ENCODE peak calls at places on chromosome 21, in ten cellular contexts. D is stimulated activated CD4-positive, alpha-beta T cell treated with anti-CD3 and anti-CD28 coated beads, TNF-alpha, amount 100 ng/mL, for 4 hours; O is NCI-H2029; H is mesothelial cell of epicardium; N is BJ; U is HFFc6; P is Caki2; R is amniotic stem cell; J is CD8-positive, alpha-beta T cell; E is mesendoderm. X is an unnamed sample.

GRCh38 chr21:45393833-45394638 is 10.9 kb upstream of the COL18A1 start:
- DNase-seq in D (no peak), O (no peak), H (peak), N (no peak), U (no peak), P (no peak), R (no peak), J (no peak), E (no peak), X (no peak)

GRCh38 chr21:45457161-45457831 is 52.3 kb downstream of the COL18A1 start:
- DNase-seq in D (no peak), O (no peak), H (no peak), N (no peak), U (no peak), P (no peak), R (no peak), J (no peak), E (no peak), X (no peak)

GRCh38 chr21:46065215-46065992 is 32.5 kb upstream of the COL6A2 start:
- DNase-seq in D (no peak), O (no peak), H (peak), N (no peak), U (peak), P (peak), R (no peak), J (peak), E (peak), X (no peak)

GRCh38 chr21:34636961-34637360 is 22.0 kb upstream of the RCAN1 start:
- DNase-seq in D (no peak), O (no peak), H (no peak), N (no peak), U (no peak), P (no peak), R (no peak), J (no peak), E (no peak), X (no peak)

GRCh38 chr21:46181436-46181835 is 2.8 kb downstream of the SPATC1L start:
- DNase-seq in D (no peak), O (no peak), H (no peak), N (no peak), U (no peak), P (no peak), R (no peak), J (no peak), E (no peak), X (no peak)

GRCh38 chr21:44529011-44529421 is 11.0 kb downstream of the KRTAP10-1 start:
- DNase-seq in D (no peak), O (no peak), H (no peak), N (no peak), U (no peak), P (no peak), R (no peak), J (no peak), E (no peak), X (no peak)

GRCh38 chr21:21631961-21632360 is 633.8 kb downstream of the NCAM2 start:
- DNase-seq in D (no peak), O (no peak), H (no peak), N (no peak), U (no peak), P (no peak), R (no peak), J (no peak), E (no peak), X (no peak)

GRCh38 chr21:16279658-16280581 is 550.1 kb downstream of the USP25 start:
- DNase-seq in D (no peak), O (no peak), H (no peak), N (peak), U (peak), P (no peak), R (no peak), J (no peak), E (peak), X (no peak)

GRCh38 chr21:14843991-14844390 is 220.8 kb downstream of the NRIP1 start:
- DNase-seq in D (no peak), O (no peak), H (no peak), N (no peak), U (no peak), P (no peak), R (no peak), J (no peak), E (no peak), X (no peak)

GRCh38 chr21:15638856-15639549 is 90.8 kb upstream of the USP25 start:
- DNase-seq in D (no peak), O (no peak), H (no peak), N (no peak), U (no peak), P (no peak), R (no peak), J (no peak), E (peak), X (no peak)

GRCh38 chr21:32437729-32438128 is 25.2 kb downstream of the EVA1C start:
- DNase-seq in D (no peak), O (no peak), H (no peak), N (no peak), U (no peak), P (no peak), R (no peak), J (no peak), E (no peak), X (no peak)

GRCh38 chr21:34779860-34780259 is 111.1 kb downstream of the CLIC6 start:
- DNase-seq in D (no peak), O (no peak), H (no peak), N (no peak), U (no peak), P (no peak), R (no peak), J (no peak), E (no peak), X (no peak)

GRCh38 chr21:38538353-38538752 is 40.1 kb upstream of the ERG start:
- DNase-seq in D (no peak), O (no peak), H (no peak), N (no peak), U (no peak), P (no peak), R (no peak), J (no peak), E (no peak), X (no peak)

GRCh38 chr21:39009587-39010225 is 173.5 kb downstream of the PSMG1 start:
- DNase-seq in D (no peak), O (peak), H (no peak), N (no peak), U (no peak), P (no peak), R (no peak), J (no peak), E (no peak), X (no peak)

GRCh38 chr21:42560517-42561179 is 47.0 kb downstream of the SLC37A1 start:
- DNase-seq in D (no peak), O (no peak), H (no peak), N (no peak), U (no peak), P (no peak), R (no peak), J (no peak), E (no peak), X (peak)

GRCh38 chr21:36454079-36454478 is 25.8 kb downstream of the CLDN14 start:
- DNase-seq in D (no peak), O (no peak), H (no peak), N (no peak), U (no peak), P (peak), R (no peak), J (no peak), E (no peak), X (no peak)

X was measured in left colon.